ENCODE peak calls at places on chromosome 20, in four cellular contexts. V, K, A and Z are unnamed samples.

GRCh38 chr20:36866681-36867485 is 9.1 kb upstream of the TLDC2 start:
- DNase-seq in V (no peak), K (no peak), A (no peak), Z (peak; percentile 24)

GRCh38 chr20:10332656-10333421 is 101.2 kb downstream of the MKKS start:
- DNase-seq in V (no peak), A (no peak), K (no peak), Z (no peak)

GRCh38 chr20:4916991-4917881 is 84.1 kb downstream of the SLC23A2 start:
- DNase-seq in K (no peak), V (peak; percentile 14), A (peak; percentile 4), Z (peak; percentile 12)

GRCh38 chr20:58619847-58620431 is 31.1 kb upstream of the STX16 start:
- DNase-seq in K (no peak), V (no peak), A (no peak), Z (no peak)

GRCh38 chr20:46559685-46560440 is 9.4 kb upstream of the OCSTAMP start:
- DNase-seq in A (no peak), K (no peak), V (no peak), Z (no peak)

GRCh38 chr20:37734228-37734980 is 40.6 kb downstream of the CTNNBL1 start:
- DNase-seq in K (no peak), A (peak; percentile 81), V (peak; percentile 72), Z (no peak)

GRCh38 chr20:44501448-44501847 is 20.4 kb downstream of the SERINC3 start:
- DNase-seq in A (peak; percentile 95), V (peak; percentile 94), K (no peak), Z (peak; percentile 40)

GRCh38 chr20:19506021-19506420 is 252.0 kb upstream of the RIN2 start:
- DNase-seq in V (no peak), K (no peak), A (no peak), Z (no peak)

GRCh38 chr20:51510961-51511360 is 31.6 kb downstream of the NFATC2 start:
- DNase-seq in V (no peak), A (no peak), K (no peak), Z (no peak)

GRCh38 chr20:37392441-37393195 is 46.7 kb downstream of the SRC start:
- DNase-seq in K (no peak), A (no peak), V (peak; percentile 30), Z (no peak)

GRCh38 chr20:23889775-23890187 is 10.2 kb upstream of the CST5 start:
- DNase-seq in V (peak; percentile 32), A (peak; percentile 60), K (no peak), Z (peak; percentile 49)

GRCh38 chr20:54155736-54156317 is 18.0 kb downstream of the CYP24A1 start:
- DNase-seq in K (no peak), V (no peak), A (no peak), Z (no peak)

GRCh38 chr20:33054791-33055190 is 1.1 kb downstream of the BPIFB3 start:
- DNase-seq in A (no peak), V (no peak), K (no peak), Z (no peak)

GRCh38 chr20:6583134-6583738 is 184.2 kb upstream of the BMP2 start:
- DNase-seq in A (peak; percentile 63), V (peak; percentile 73), K (peak; percentile 67), Z (peak; percentile 51)

GRCh38 chr20:48538856-48539255 is 288.9 kb downstream of the PREX1 start:
- DNase-seq in K (no peak), A (no peak), V (no peak), Z (no peak)

GRCh38 chr20:57598060-57598459 is 22.2 kb downstream of the ZBP1 start:
- DNase-seq in A (no peak), V (no peak), K (no peak), Z (no peak)

GRCh38 chr20:50580016-50580747 is 70.0 kb downstream of the PTPN1 start:
- DNase-seq in V (peak; percentile 63), A (no peak), K (peak; percentile 84), Z (peak; percentile 24)

GRCh38 chr20:64129146-64129782 is 21.9 kb upstream of the NPBWR2 start:
- DNase-seq in A (no peak), K (peak; percentile 24), V (no peak), Z (no peak)

GRCh38 chr20:47272893-47273590 is 83.5 kb downstream of the ZMYND8 start:
- DNase-seq in A (peak; percentile 63), K (peak; percentile 61), V (peak; percentile 81), Z (peak; percentile 78)

GRCh38 chr20:59004493-59004762 is 2.6 kb downstream of the CTSZ start:
- DNase-seq in K (no peak), V (no peak), A (no peak), Z (no peak)

GRCh38 chr20:4018015-4018748 is 2.8 kb upstream of the RNF24 start:
- DNase-seq in V (peak; percentile 37), A (no peak), K (no peak), Z (no peak)

GRCh38 chr20:7627734-7628663 is 312.3 kb downstream of the HAO1 start:
- DNase-seq in V (peak; percentile 86), A (peak; percentile 13), K (no peak), Z (no peak)

GRCh38 chr20:63068711-63069367 is 62.1 kb upstream of the BHLHE23 start:
- DNase-seq in K (no peak), V (no peak), A (no peak), Z (no peak)

GRCh38 chr20:32232487-32232886 is 24.8 kb downstream of the POFUT1 start:
- DNase-seq in V (no peak), A (no peak), K (no peak), Z (no peak)

GRCh38 chr20:36873498-36874189 is 2.3 kb upstream of the TLDC2 start:
- DNase-seq in V (no peak), K (no peak), A (no peak), Z (no peak)

GRCh38 chr20:20971810-20972209 is 134.3 kb downstream of the LINC00237 start:
- DNase-seq in V (no peak), A (no peak), K (no peak), Z (no peak)

GRCh38 chr20:59518881-59519706 is 85.2 kb upstream of the PHACTR3 start:
- DNase-seq in A (peak; percentile 10), K (peak; percentile 59), V (peak; percentile 61), Z (peak; percentile 64)

GRCh38 chr20:18543932-18544331 is 23.3 kb upstream of the SMIM26 start:
- DNase-seq in A (no peak), K (peak; percentile 55), V (no peak), Z (no peak)

GRCh38 chr20:40797425-40797824 is 108.4 kb upstream of the MAFB start:
- DNase-seq in V (peak; percentile 14), K (no peak), A (no peak), Z (no peak)

GRCh38 chr20:36085686-36086267 is 68.8 kb upstream of the EPB41L1 start:
- DNase-seq in A (peak; percentile 61), K (peak; percentile 84), V (peak; percentile 35), Z (peak; percentile 40)

GRCh38 chr20:59748555-59749292 is 144.4 kb downstream of the PHACTR3 start:
- DNase-seq in A (no peak), V (peak; percentile 22), K (peak; percentile 53), Z (no peak)

GRCh38 chr20:62433655-62434054 is 6.3 kb upstream of the RBBP8NL start:
- DNase-seq in K (no peak), A (no peak), V (no peak), Z (no peak)

GRCh38 chr20:48326434-48326691 is 501.4 kb downstream of the PREX1 start:
- DNase-seq in V (no peak), K (no peak), A (no peak), Z (no peak)